ENCODE peak calls at places on chromosomes 6 and 20, in six cellular contexts. B is CD4-positive, CD25-positive, alpha-beta regulatory T cell; K is GM23248; N is A549; Z is upper lobe of right lung; W is uterus. J is an unnamed sample. For H3K4me1 and H3K9me3, the result is how much of the 10 kb centered on the place peaks cover.

GRCh38 chr6:51021171-51021570 is 202.5 kb downstream of the TFAP2B start:
- DNase-seq in B (no peak), K (no peak), N (no peak), Z (no peak), W (no peak), J (no peak)

GRCh38 chr6:161367472-161367871 is 93.6 kb upstream of the AGPAT4 start:
- DNase-seq in B (no peak), K (no peak), N (no peak), Z (no peak), W (no peak), J (no peak)

GRCh38 chr6:41936073-41936837 is 5.4 kb downstream of the CCND3 start:
- DNase-seq in B (peak), K (peak), N (peak), Z (peak), W (peak), J (peak)

GRCh38 chr20:17967595-17968365 is 814 bp downstream of the SNX5 start:
- DNase-seq in B (no peak), K (peak), N (peak), Z (no peak), W (no peak), J (peak)

GRCh38 chr6:6730831-6731230 is 142.3 kb downstream of the LY86 start:
- DNase-seq in B (no peak), K (peak), N (no peak), Z (no peak), W (peak), J (no peak)

GRCh38 chr20:3667434-3668037 is 4.3 kb upstream of the GFRA4 start:
- DNase-seq in B (no peak), K (peak), N (no peak), Z (no peak), W (no peak), J (no peak)

GRCh38 chr20:36249450-36249849 is 13.2 kb downstream of the AAR2 start:
- DNase-seq in B (no peak), K (no peak), N (no peak), Z (no peak), W (no peak), J (no peak)

GRCh38 chr6:159655409-159655988 is 37.5 kb downstream of the SOD2 start:
- DNase-seq in B (no peak), K (no peak), N (no peak), Z (no peak), W (no peak), J (no peak)

GRCh38 chr6:117597755-117598154 is 4.6 kb downstream of the GOPC start:
- DNase-seq in B (no peak), K (no peak), N (no peak), Z (no peak), W (no peak), J (no peak)

GRCh38 chr6:111477481-111477938 is 5.5 kb downstream of the REV3L start:
- DNase-seq in B (no peak), K (peak), N (no peak), Z (no peak), W (no peak), J (no peak)

GRCh38 chr6:154754152-154754551 is 20.9 kb downstream of the SCAF8 start:
- DNase-seq in B (no peak), K (peak), N (no peak), Z (no peak), W (no peak), J (no peak)

GRCh38 chr6:132483779-132484679 is 28.9 kb downstream of the STX7 start:
- DNase-seq in B (peak), K (peak), N (peak), Z (no peak), W (no peak), J (peak)

GRCh38 chr20:38870733-38871559 is 55.3 kb upstream of the FAM83D start:
- DNase-seq in B (peak), K (peak), N (peak), Z (no peak), W (no peak), J (no peak)

GRCh38 chr6:132067286-132067685 is 116.1 kb upstream of the CCN2 start:
- DNase-seq in B (no peak), K (peak), N (no peak), Z (no peak), W (no peak), J (no peak)

GRCh38 chr6:34049395-34050342 is 96.2 kb downstream of the GRM4 start:
- DNase-seq in B (no peak), K (no peak), N (no peak), Z (no peak), W (no peak), J (no peak)

GRCh38 chr20:10848810-10849370 is 175.1 kb upstream of the JAG1 start:
- DNase-seq in B (no peak), K (peak), N (peak), Z (no peak), W (peak), J (no peak)

GRCh38 chr6:17987576-17988421 is at the start of gene KIF13A:
- DNase-seq in B (peak), K (peak), N (peak), Z (peak), W (peak), J (no peak)

GRCh38 chr6:324116-324728 is 31.9 kb downstream of the DUSP22 start:
- DNase-seq in B (no peak), K (no peak), N (no peak), Z (peak), W (no peak), J (no peak)

GRCh38 chr6:31900917-31901414 is 920 bp downstream of the ZBTB12 start:
- DNase-seq in B (no peak), K (peak), N (no peak), Z (no peak), W (no peak), J (no peak)

GRCh38 chr20:62360854-62361798 is 6.0 kb downstream of the LAMA5 start:
- DNase-seq in B (no peak), K (no peak), N (no peak), Z (peak), W (no peak), J (no peak)

GRCh38 chr20:58308680-58309527 is 611 bp upstream of the RAB22A start:
- DNase-seq in B (peak), K (peak), N (peak), Z (peak), W (peak), J (peak)

GRCh38 chr20:22775671-22776139 is 191.3 kb upstream of the FOXA2 start:
- DNase-seq in B (no peak), K (peak), N (peak), Z (no peak), W (no peak), J (no peak)

GRCh38 chr6:123338394-123338793 is 298.4 kb downstream of the TRDN start:
- DNase-seq in B (no peak), K (no peak), N (no peak), Z (no peak), W (no peak), J (no peak)

GRCh38 chr6:40626886-40627285 is 39.7 kb upstream of the LRFN2 start:
- DNase-seq in B (no peak), K (no peak), N (no peak), Z (no peak), W (no peak), J (no peak)

GRCh38 chr20:61925555-61926252 is 140.0 kb downstream of the TAF4 start:
- DNase-seq in B (no peak), K (peak), N (no peak), Z (peak), W (no peak), J (no peak)

GRCh38 chr6:431986-432385 is 40.4 kb downstream of the IRF4 start:
- DNase-seq in B (no peak), K (no peak), N (no peak), Z (no peak), W (no peak), J (no peak)

GRCh38 chr6:134903448-134903847 is 46.5 kb downstream of the ALDH8A1 start:
- DNase-seq in B (no peak), K (peak), N (no peak), Z (no peak), W (no peak), J (no peak)

GRCh38 chr6:151241853-151242252 is 2.1 kb downstream of the AKAP12 start:
- DNase-seq in B (no peak), K (no peak), N (no peak), Z (no peak), W (no peak), J (no peak)

GRCh38 chr6:116385911-116386310 is 15.2 kb downstream of the DSE start:
- DNase-seq in B (no peak), K (peak), N (no peak), Z (no peak), W (no peak), J (no peak)

GRCh38 chr6:43972915-43973304 is 154.3 kb downstream of the MRPL14 start:
- DNase-seq in B (no peak), K (peak), N (no peak), Z (peak), W (peak), J (no peak)

GRCh38 chr20:49915380-49916145 is at the start of gene SPATA2:
- DNase-seq in B (peak), K (peak), N (peak), Z (peak), W (peak), J (peak)

GRCh38 chr6:134176283-134176975 is 124.0 kb upstream of the SLC2A12 start:
- DNase-seq in B (no peak), K (peak), N (no peak), Z (peak), W (peak), J (no peak)

GRCh38 chr20:2946988-2947961 is 74.0 kb downstream of the PTPRA start:
- DNase-seq in B (no peak), K (no peak), N (no peak), Z (no peak), W (no peak), J (no peak)

GRCh38 chr6:56793938-56794337 is 151.2 kb upstream of the DST start:
- DNase-seq in B (no peak), K (no peak), N (no peak), Z (no peak), W (no peak), J (no peak)
- H3K4me1 ChIP-seq in B (under half), K (half or more), N (half or more), Z (under half), W (under half), J (under half)

GRCh38 chr6:62645274-62645673 is 359.2 kb upstream of the KHDRBS2 start:
- DNase-seq in B (no peak), K (no peak), N (no peak), Z (no peak), W (no peak), J (no peak)
- H3K9me3 ChIP-seq in B (under half), K (under half), N (under half), Z (under half), W (under half), J (under half)

DNA sequence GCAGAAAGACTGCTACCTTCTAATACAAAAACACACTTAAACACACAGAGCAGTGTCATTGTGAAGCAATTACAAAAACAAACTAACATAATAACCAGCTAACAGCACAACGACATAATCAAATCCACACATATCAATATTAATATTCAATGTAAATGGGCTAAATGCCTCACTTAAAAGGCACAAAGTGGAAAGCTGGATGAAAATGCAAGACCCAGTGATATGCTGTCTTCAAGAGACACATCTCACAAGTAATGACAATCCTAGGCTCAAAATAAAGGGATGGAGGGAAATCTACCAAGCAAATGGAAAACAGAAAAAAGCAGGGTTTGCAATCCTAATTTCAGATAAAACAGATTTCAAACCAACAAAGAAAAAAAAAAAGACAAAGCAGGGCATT is 67.8 kb upstream of the HTR1E start:
- DNase-seq in B (no peak), K (no peak), N (no peak), Z (no peak), W (no peak), J (no peak)
- H3K4me1 ChIP-seq in B (under half), K (under half), N (under half), Z (under half), W (under half), J (under half)

GRCh38 chr20:24936526-24937407 is 12.3 kb upstream of the CST7 start:
- DNase-seq in B (no peak), K (no peak), N (no peak), Z (peak), W (no peak), J (no peak)
- H3K9me3 ChIP-seq in B (under half), K (under half), N (under half), Z (under half), W (under half), J (under half)

GRCh38 chr6:21949211-21949801 is 347.5 kb downstream of the PRL start:
- DNase-seq in B (no peak), K (no peak), N (no peak), Z (no peak), W (no peak), J (no peak)

GRCh38 chr6:21952367-21952766 is 344.5 kb downstream of the PRL start:
- DNase-seq in B (no peak), K (no peak), N (no peak), Z (no peak), W (no peak), J (no peak)

GRCh38 chr6:21942910-21943309 is 349.4 kb downstream of the SOX4 start:
- DNase-seq in B (no peak), K (peak), N (no peak), Z (no peak), W (no peak), J (no peak)

GRCh38 chr6:21946298-21946783 is 350.5 kb downstream of the PRL start:
- DNase-seq in B (no peak), K (peak), N (no peak), Z (no peak), W (no peak), J (no peak)

DNA sequence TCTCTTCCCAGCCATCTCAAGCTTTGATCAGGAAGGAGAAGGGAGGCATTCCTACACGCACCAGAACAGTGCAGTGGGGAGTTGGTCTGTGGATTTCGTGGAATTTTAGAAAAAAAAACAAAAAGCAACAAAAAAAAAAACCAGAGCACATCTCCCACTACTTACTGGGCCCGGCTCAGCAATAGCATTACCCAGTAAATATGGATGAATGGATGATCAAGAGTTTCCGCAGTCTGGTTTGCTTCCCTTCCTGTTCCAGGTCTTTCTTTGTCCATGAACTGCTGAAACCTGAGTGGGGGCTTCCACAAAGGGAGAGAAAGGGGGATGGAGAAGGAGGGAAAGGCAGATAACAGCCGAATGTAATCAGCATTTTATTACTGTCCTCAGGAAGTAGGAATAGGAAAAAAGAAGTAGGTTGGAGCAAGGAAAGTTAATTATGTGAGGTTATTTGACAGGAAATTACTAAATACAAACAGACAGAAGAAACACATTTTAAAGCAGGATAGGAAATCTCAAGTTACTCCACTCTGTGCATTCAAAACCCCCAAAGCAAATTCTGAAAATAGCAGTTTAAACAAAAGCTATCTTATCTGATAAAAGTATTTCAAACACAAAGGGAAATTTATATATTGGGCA is 349.0 kb downstream of the PRL start:
- DNase-seq in B (no peak), K (no peak), N (no peak), Z (no peak), W (no peak), J (no peak)
- H3K4me1 ChIP-seq in B (under half), K (under half), N (under half), Z (under half), W (under half), J (under half)

DNA sequence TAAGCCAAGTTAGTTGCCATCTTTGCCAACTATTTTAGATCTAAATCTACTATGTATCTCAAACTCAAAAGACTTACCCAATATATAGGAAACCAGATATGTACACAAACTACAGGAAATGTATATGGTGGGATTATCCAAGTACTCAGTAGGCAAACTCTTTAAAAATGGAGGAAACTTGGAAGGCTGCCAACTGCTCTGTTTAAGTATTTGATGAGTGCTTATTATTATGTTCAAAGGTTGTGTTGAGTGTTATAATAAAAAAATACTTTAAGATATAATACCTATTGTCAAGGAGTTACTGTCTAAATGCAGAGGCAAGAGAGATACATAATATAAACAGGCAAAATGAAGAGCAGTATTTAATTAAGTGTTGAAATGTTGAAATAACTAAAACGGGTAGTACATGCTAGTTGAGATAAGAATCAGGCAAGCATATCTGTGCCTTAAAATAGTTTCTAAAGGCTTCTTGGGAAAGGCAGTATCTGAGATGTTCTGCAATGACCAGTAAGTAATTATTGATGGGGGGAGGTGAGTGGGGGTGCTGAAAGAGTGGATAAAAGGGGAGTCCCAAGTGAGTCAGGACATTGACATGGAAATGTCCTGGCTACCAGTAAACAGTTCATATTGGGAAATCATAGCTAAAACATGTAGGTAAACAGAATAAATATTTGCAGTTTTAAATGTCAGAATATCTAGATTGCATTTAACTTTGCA is 6.5 kb upstream of the DST start:
- DNase-seq in B (no peak), K (peak), N (no peak), Z (no peak), W (no peak), J (no peak)
- H3K9me3 ChIP-seq in B (under half), K (under half), N (under half), Z (under half), W (under half), J (under half)

GRCh38 chr20:41774291-41774690 is 156.1 kb upstream of the CHD6 start:
- DNase-seq in B (no peak), K (no peak), N (no peak), Z (no peak), W (no peak), J (no peak)

GRCh38 chr20:41770427-41770826 is 152.2 kb upstream of the CHD6 start:
- DNase-seq in B (no peak), K (no peak), N (no peak), Z (no peak), W (no peak), J (no peak)

GRCh38 chr20:41769650-41770049 is 151.5 kb upstream of the CHD6 start:
- DNase-seq in B (no peak), K (no peak), N (no peak), Z (no peak), W (no peak), J (no peak)
- H3K4me1 ChIP-seq in B (under half), K (under half), N (under half), Z (under half), W (under half), J (under half)

GRCh38 chr20:56222201-56222600 is 26.3 kb upstream of the MC3R start:
- DNase-seq in B (no peak), K (peak), N (no peak), Z (no peak), W (no peak), J (no peak)
- H3K9me3 ChIP-seq in B (under half), K (under half), N (under half), Z (under half), W (under half), J (under half)

GRCh38 chr6:128350416-128351254 is 169.8 kb downstream of the PTPRK start:
- DNase-seq in B (no peak), K (peak), N (peak), Z (no peak), W (no peak), J (no peak)
- H3K4me1 ChIP-seq in B (under half), K (under half), N (under half), Z (under half), W (under half), J (under half)